ENCODE peak calls at places on chromosomes 3 and 15, in six cellular contexts. Z, A, E, N, L and M are unnamed samples.
A peak's percentile ranks its signal among the peaks of the same experiment; 100 is the strongest.

GRCh38 chr3:190229632-190230424 is 92.4 kb downstream of the CLDN1 start:
- DNase-seq in Z (no peak), E (peak; percentile 51), L (peak; percentile 63), A (no peak), N (peak; percentile 31), M (no peak)

GRCh38 chr15:37002041-37002689 is 98.2 kb downstream of the MEIS2 start:
- DNase-seq in L (peak; percentile 16), Z (no peak), E (no peak), A (no peak), N (no peak), M (no peak)

GRCh38 chr3:29267231-29267630 is 13.6 kb upstream of the RBMS3 start:
- DNase-seq in N (no peak), Z (no peak), A (no peak), E (no peak), L (no peak), M (no peak)

GRCh38 chr3:10185804-10186762 is 21.4 kb downstream of the IRAK2 start:
- DNase-seq in A (no peak), N (peak; percentile 78), Z (no peak), L (peak; percentile 16), E (no peak), M (peak; percentile 67)

GRCh38 chr3:124291008-124291407 is 299.1 kb upstream of the ROPN1 start:
- DNase-seq in N (no peak), Z (no peak), A (no peak), E (no peak), L (no peak), M (no peak)

GRCh38 chr3:38600551-38600950 is 48.9 kb downstream of the SCN5A start:
- DNase-seq in L (no peak), A (no peak), Z (no peak), E (no peak), N (no peak), M (no peak)

GRCh38 chr3:23761440-23761896 is 44.3 kb upstream of the UBE2E1 start:
- DNase-seq in A (no peak), N (peak; percentile 62), Z (no peak), L (peak; percentile 55), E (peak; percentile 69), M (peak; percentile 62)

GRCh38 chr3:27487383-27487782 is 3.2 kb upstream of the SLC4A7 start:
- DNase-seq in E (no peak), L (peak; percentile 59), Z (no peak), N (no peak), A (no peak), M (no peak)

GRCh38 chr3:111867889-111868426 is 8.9 kb downstream of the PHLDB2 start:
- DNase-seq in Z (no peak), L (no peak), E (no peak), A (no peak), N (no peak), M (no peak)

GRCh38 chr3:111862415-111862814 is 3.4 kb downstream of the PHLDB2 start:
- DNase-seq in L (no peak), Z (no peak), E (no peak), A (no peak), N (no peak), M (no peak)

GRCh38 chr3:111862974-111863373 is 3.9 kb downstream of the PHLDB2 start:
- DNase-seq in Z (no peak), E (no peak), L (no peak), A (no peak), N (no peak), M (no peak)

GRCh38 chr3:111863942-111864341 is 4.9 kb downstream of the PHLDB2 start:
- DNase-seq in E (no peak), A (no peak), N (no peak), L (peak; percentile 16), Z (no peak), M (no peak)

GRCh38 chr3:111864821-111865656 is 6.0 kb downstream of the PHLDB2 start:
- DNase-seq in Z (no peak), A (no peak), E (peak; percentile 26), L (peak; percentile 94), N (peak; percentile 96), M (peak; percentile 91)
- H3K4me3 ChIP-seq in Z (no peak overlapping the region), A (peak overlapping the region; percentile 91), E (no peak overlapping the region), L (no peak overlapping the region), N (peak overlapping the region; percentile 10), M (no peak overlapping the region)

DNA sequence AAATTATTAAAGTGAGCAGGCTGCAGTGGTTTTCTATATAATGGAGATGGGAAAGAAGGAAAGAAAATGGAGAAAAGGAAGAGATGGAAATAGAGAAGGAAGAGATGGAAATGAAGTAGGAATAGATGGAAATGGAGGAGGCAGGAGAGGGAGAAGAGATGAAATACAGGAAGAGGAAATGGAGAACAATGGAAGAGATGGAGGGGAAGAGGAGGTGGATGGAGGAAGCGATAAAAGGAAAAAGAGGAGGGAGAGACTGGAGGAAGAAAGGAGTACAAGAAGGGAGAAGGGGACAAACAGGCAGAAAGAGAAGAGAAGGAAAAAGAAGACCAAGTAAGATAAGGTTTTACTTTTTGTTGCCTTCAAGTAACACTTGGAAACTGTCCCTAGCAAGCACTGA is 67.6 kb downstream of the CLASP2 start:
- DNase-seq in E (no peak), Z (no peak), L (no peak), A (no peak), N (no peak), M (no peak)
- TF ChIP-seq CTCF in E (no peak), Z (no peak), L (no peak), A (no peak), N (no peak), M (no peak)

GRCh38 chr3:148146947-148147346 is 550.8 kb upstream of the AGTR1 start:
- DNase-seq in A (no peak), N (peak; percentile 80), E (no peak), Z (no peak), L (peak; percentile 53), M (peak; percentile 84)
- H3K4me3 ChIP-seq in A (no peak overlapping the region), N (no peak overlapping the region), E (no peak overlapping the region), Z (no peak overlapping the region), L (no peak overlapping the region), M (no peak overlapping the region)

GRCh38 chr3:7144696-7145308 is 283.9 kb downstream of the GRM7 start:
- DNase-seq in E (peak; percentile 42), N (peak; percentile 1), A (no peak), Z (no peak), L (no peak), M (no peak)
- TF ChIP-seq CTCF in E (peak; percentile 17), N (peak; percentile 15), A (no peak), Z (peak; percentile 18), L (no peak), M (peak; percentile 10)

GRCh38 chr3:88863196-88863595 is 244.2 kb upstream of the EPHA3 start:
- DNase-seq in A (no peak), E (no peak), L (peak; percentile 47), N (no peak), Z (no peak), M (peak; percentile 52)
- H3K4me3 ChIP-seq in A (no peak overlapping the region), E (no peak overlapping the region), L (no peak overlapping the region), N (no peak overlapping the region), Z (no peak overlapping the region), M (no peak overlapping the region)

DNA sequence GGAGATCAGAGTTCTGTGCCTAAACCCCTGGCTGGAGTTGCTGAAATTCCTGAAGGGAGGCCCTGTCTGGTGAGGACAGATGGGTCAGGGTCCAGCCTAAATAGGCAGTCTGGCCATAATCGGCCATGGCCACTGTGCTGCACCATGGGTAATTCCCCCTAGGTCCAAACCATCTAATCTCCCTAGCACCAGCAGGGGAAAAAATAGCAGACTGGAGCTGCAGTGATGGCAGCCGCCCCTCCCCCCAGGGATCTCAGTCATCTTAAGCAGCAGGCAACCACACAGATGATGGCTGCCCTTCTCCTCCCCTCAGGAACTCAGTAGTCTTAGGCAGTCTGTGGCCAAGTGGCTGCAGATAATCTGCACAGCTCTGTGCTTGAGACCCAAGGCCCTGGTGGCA is 68.4 kb upstream of the CD96 start:
- DNase-seq in N (no peak), E (peak; percentile 24), L (no peak), Z (no peak), A (no peak), M (no peak)
- TF ChIP-seq CTCF in N (no peak), E (no peak), L (no peak), Z (no peak), A (no peak), M (no peak)

GRCh38 chr3:48441940-48442339 is 1.9 kb downstream of the TMA7 start:
- DNase-seq in E (no peak), N (no peak), A (no peak), Z (no peak), L (no peak), M (no peak)
- H3K4me3 ChIP-seq in E (peak overlapping the region; percentile 59), N (peak overlapping the region; percentile 95), A (peak overlapping the region; percentile 82), Z (no peak overlapping the region), L (no peak overlapping the region), M (no peak overlapping the region)

GRCh38 chr3:16299746-16300145 is 34.7 kb downstream of the OXNAD1 start:
- DNase-seq in E (no peak), A (no peak), L (no peak), Z (no peak), N (no peak), M (no peak)

GRCh38 chr3:16297991-16298885 is 33.2 kb downstream of the OXNAD1 start:
- DNase-seq in Z (no peak), N (no peak), E (no peak), L (no peak), A (no peak), M (peak; percentile 23)

GRCh38 chr3:16290827-16291196 is 25.8 kb downstream of the OXNAD1 start:
- DNase-seq in L (no peak), Z (no peak), E (no peak), N (no peak), A (no peak), M (peak; percentile 38)

GRCh38 chr3:16294854-16295253 is 29.8 kb downstream of the OXNAD1 start:
- DNase-seq in Z (no peak), N (no peak), A (no peak), L (no peak), E (no peak), M (no peak)

DNA sequence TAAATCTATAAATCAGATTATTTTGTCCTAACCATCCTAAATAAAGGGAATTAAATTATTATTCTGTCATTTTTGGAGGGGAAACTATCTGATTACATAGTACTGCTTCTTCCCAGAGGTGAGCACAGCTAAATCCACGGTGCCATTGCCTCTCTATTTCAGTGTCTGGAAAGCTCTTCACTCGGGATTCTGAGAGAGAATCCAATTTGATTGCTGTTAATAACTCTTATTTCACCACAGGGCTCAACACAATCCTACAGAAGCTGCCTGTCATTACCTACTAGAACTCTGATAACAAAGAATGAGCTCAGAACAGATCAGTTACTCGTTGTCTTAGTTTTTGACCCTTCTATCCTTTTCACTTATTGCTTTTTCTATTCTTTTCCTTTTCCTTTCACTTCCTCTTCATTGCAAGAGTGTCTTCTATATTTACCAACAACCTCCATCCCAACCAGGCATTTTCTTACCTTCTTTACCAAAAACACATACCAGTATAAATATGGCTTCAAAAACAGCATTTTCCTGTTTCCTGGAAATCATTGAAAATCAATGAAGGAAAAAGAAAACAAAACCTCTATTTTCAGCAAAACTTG is 30.4 kb downstream of the OXNAD1 start:
- DNase-seq in L (no peak), Z (no peak), E (no peak), A (no peak), N (no peak), M (no peak)
- TF ChIP-seq CTCF in L (no peak), Z (no peak), E (no peak), A (no peak), N (no peak), M (no peak)